ENCODE peak calls at places on chromosomes 11 and 22, in seven cellular contexts. R is fibroblast of pulmonary artery, O is fibroblast of lung, H is progenitor cell of endocrine pancreas, D is NB4, A is sigmoid colon, P is tibial artery. J is an unnamed sample.

GRCh38 chr22:38881464-38881871 is 9.5 kb upstream of the CBX6 start:
- DNase-seq in H (no peak), O (peak), P (peak), R (peak), D (no peak), A (peak), J (peak)

GRCh38 chr22:31496735-31497146 is 405 bp downstream of the SFI1 start:
- DNase-seq in H (peak), D (peak), A (peak), R (peak), P (peak), O (no peak), J (peak)

GRCh38 chr11:130785376-130786110 is 130.7 kb downstream of the SNX19 start:
- DNase-seq in O (peak), H (no peak), P (no peak), D (peak), R (peak), A (no peak), J (peak)

GRCh38 chr11:4684631-4685285 is 12.9 kb downstream of the OR51E2 start:
- DNase-seq in P (no peak), R (no peak), O (no peak), D (no peak), A (no peak), H (no peak), J (no peak)

GRCh38 chr11:17892409-17892808 is 120.4 kb downstream of the SERGEF start:
- DNase-seq in D (no peak), R (no peak), A (no peak), P (no peak), O (no peak), H (no peak), J (no peak)

GRCh38 chr22:21709688-21710087 is 25.9 kb downstream of the YPEL1 start:
- DNase-seq in D (no peak), H (no peak), R (no peak), O (no peak), A (no peak), P (no peak), J (no peak)

GRCh38 chr11:12266943-12267342 is 110.4 kb upstream of the PARVA start:
- DNase-seq in H (no peak), P (no peak), O (no peak), R (no peak), D (no peak), A (no peak), J (no peak)

GRCh38 chr22:37488337-37489135 is 2.4 kb upstream of the MFNG start:
- DNase-seq in R (no peak), D (no peak), O (no peak), P (no peak), A (no peak), H (no peak), J (no peak)

GRCh38 chr11:2987881-2988280 is 4.2 kb downstream of the NAP1L4 start:
- DNase-seq in P (no peak), O (peak), D (no peak), A (no peak), R (no peak), H (no peak), J (no peak)

GRCh38 chr11:124793466-124794278 is 6.5 kb downstream of the MSANTD2 start:
- DNase-seq in R (peak), A (no peak), D (peak), O (peak), H (no peak), P (no peak), J (peak)

GRCh38 chr22:39808087-39808486 is 85.5 kb downstream of the ENTHD1 start:
- DNase-seq in O (no peak), H (no peak), A (no peak), D (peak), R (peak), P (no peak), J (no peak)

GRCh38 chr22:45918455-45919370 is 58.2 kb downstream of the WNT7B start:
- DNase-seq in A (no peak), H (no peak), O (peak), D (peak), R (peak), P (no peak), J (peak)

GRCh38 chr11:117724621-117725020 is 72.4 kb downstream of the DSCAML1 start:
- DNase-seq in P (peak), H (no peak), R (no peak), D (no peak), O (no peak), A (no peak), J (no peak)

GRCh38 chr22:21455334-21456089 is 11.7 kb upstream of the TMEM191C start:
- DNase-seq in R (no peak), P (peak), D (no peak), A (peak), H (no peak), O (no peak), J (no peak)

GRCh38 chr11:2922635-2923034 is 6.6 kb downstream of the PHLDA2 start:
- DNase-seq in O (no peak), P (no peak), D (no peak), R (no peak), H (no peak), A (no peak), J (no peak)

GRCh38 chr22:37282385-37282677 is at the start of gene CYTH4:
- DNase-seq in P (peak), D (peak), A (peak), H (no peak), R (no peak), O (no peak), J (no peak)

GRCh38 chr11:44065851-44066731 is at the start of gene ACCS:
- DNase-seq in D (peak), O (peak), A (peak), P (peak), R (peak), H (peak), J (peak)
- TF ChIP-seq CTCF in D (peak), O (peak), A (peak), P (peak), R (peak), H (peak), J (peak)

GRCh38 chr11:68353118-68353517 is 40.7 kb downstream of the LRP5 start:
- DNase-seq in P (no peak), A (no peak), D (no peak), H (no peak), R (no peak), O (no peak), J (no peak)

GRCh38 chr11:68350759-68351449 is 38.5 kb downstream of the LRP5 start:
- DNase-seq in D (no peak), P (no peak), R (no peak), O (no peak), H (no peak), A (no peak), J (no peak)

GRCh38 chr11:68351450-68352275 is 39.3 kb downstream of the LRP5 start:
- DNase-seq in A (no peak), O (no peak), P (no peak), H (no peak), R (no peak), D (no peak), J (no peak)

GRCh38 chr11:68353669-68354068 is 41.3 kb downstream of the LRP5 start:
- DNase-seq in O (no peak), R (no peak), P (no peak), H (no peak), D (no peak), A (no peak), J (no peak)

GRCh38 chr11:68352591-68352990 is 40.2 kb downstream of the LRP5 start:
- DNase-seq in A (no peak), R (no peak), O (no peak), D (no peak), P (no peak), H (no peak), J (no peak)
- TF ChIP-seq CTCF in A (no peak), R (no peak), O (no peak), D (no peak), P (no peak), H (no peak), J (no peak)

DNA sequence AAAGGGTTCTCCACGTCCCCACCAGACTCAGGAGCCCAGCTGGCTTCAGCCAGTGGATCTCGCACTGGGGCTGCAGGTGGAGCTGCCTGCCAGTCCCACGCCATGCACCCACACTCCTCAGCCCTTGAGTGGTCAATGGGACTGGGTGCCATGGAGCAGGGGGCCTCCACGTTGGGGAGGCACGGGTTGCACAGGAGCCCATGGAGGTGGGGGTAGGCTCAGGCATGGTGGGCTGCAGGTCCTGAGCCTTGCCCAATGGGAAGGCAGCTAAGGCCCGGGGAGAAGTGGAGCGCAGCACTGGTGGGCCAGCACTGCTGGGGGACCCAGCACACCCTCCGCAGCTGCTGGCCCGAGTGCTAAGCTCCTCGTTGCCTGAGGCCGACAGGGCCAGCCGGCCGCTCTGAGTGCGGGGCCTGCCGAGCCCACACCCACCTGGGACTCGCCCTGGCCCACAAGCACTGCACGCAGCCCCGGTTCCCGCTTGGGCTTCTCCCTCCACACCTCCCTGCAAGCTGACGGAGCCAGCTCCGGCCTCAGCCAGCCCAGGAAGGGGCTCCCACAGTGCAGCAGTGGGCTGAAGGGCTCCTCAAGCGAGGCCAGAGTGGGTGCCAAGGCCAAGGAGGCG is 258.5 kb upstream of the PDGFD start:
- DNase-seq in H (no peak), R (no peak), P (no peak), A (no peak), O (no peak), D (no peak), J (no peak)
- TF ChIP-seq CTCF in H (no peak), R (no peak), P (no peak), A (no peak), O (no peak), D (no peak), J (no peak)

GRCh38 chr11:133530501-133530835 is 1.8 kb downstream of the OPCML start:
- DNase-seq in A (no peak), P (no peak), R (no peak), H (no peak), O (no peak), D (no peak), J (no peak)
- TF ChIP-seq CTCF in A (no peak), P (no peak), R (no peak), H (peak), O (no peak), D (no peak), J (no peak)

GRCh38 chr11:8059030-8059429 is 22.0 kb upstream of the TUB start:
- DNase-seq in R (no peak), H (no peak), O (no peak), A (peak), P (no peak), D (no peak), J (no peak)

GRCh38 chr11:8060146-8060719 is 20.8 kb upstream of the TUB start:
- DNase-seq in P (no peak), O (no peak), R (no peak), A (peak), H (no peak), D (no peak), J (no peak)

GRCh38 chr11:8056810-8057463 is 24.1 kb upstream of the TUB start:
- DNase-seq in A (peak), D (peak), P (peak), H (no peak), O (peak), R (peak), J (no peak)

GRCh38 chr11:8059571-8060011 is 21.4 kb upstream of the TUB start:
- DNase-seq in O (no peak), A (peak), D (no peak), R (no peak), P (no peak), H (no peak), J (no peak)

GRCh38 chr11:8058216-8058615 is 22.8 kb upstream of the TUB start:
- DNase-seq in P (no peak), O (no peak), R (no peak), A (no peak), H (no peak), D (no peak), J (no peak)
- TF ChIP-seq CTCF in P (no peak), O (no peak), R (no peak), A (no peak), H (no peak), D (no peak), J (no peak)

GRCh38 chr11:20003357-20003756 is 156.9 kb downstream of the DBX1 start:
- DNase-seq in O (no peak), R (no peak), P (no peak), D (no peak), A (no peak), H (no peak), J (no peak)

GRCh38 chr11:20004856-20005255 is 155.4 kb downstream of the DBX1 start:
- DNase-seq in O (no peak), A (no peak), H (no peak), P (no peak), R (no peak), D (no peak), J (no peak)

GRCh38 chr11:20000022-20000392 is 160.3 kb downstream of the DBX1 start:
- DNase-seq in H (no peak), O (no peak), A (no peak), R (no peak), D (no peak), P (no peak), J (no peak)

GRCh38 chr11:20000393-20001134 is 159.7 kb downstream of the DBX1 start:
- DNase-seq in D (no peak), R (no peak), A (no peak), P (no peak), O (no peak), H (no peak), J (no peak)

DNA sequence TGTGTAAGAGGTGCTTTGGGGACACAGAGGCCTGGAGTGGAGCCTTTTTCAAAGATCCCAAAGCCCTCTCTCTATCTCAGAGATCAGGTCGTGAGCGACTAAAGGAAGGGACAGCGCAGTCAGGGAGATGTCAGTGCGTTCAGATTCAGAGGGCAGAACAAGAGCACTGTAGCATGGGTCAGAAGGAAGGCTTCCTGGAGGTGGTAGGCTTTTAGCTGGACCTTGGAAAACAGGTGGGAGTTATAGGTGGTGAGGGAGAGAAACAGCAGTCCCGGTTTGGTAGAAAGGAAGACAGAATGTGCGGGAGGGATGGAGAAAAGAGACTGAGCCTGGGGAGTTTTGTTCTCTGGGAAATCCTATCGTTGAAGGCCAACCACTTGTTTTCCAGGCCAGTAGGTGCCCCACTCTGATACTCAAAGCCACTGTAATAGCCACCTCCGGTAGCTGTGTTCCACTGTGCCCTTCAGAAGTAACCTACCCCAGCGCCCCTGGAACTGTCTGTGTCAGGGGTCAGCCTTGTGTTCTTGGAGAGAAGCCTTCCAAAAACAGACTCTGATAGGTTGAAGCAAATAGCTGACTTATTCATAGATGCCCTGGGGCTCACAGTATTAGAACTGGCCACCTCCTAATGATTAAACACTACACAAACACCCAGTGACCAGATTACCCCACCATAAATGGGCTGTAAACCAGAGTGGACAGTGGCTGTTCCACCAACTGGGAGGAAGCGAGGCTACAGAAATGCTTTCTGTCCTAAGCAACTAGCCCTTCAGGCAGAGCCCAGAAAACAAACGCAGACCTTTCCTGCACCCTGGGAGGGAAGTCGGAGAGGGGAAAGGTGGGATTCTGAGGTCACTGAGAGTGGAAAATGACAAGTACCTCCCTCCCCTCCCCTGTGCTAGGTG is 157.7 kb downstream of the DBX1 start:
- DNase-seq in A (no peak), H (peak), O (no peak), P (no peak), D (no peak), R (no peak), J (no peak)
- TF ChIP-seq CTCF in A (no peak), H (no peak), O (no peak), P (no peak), D (no peak), R (no peak), J (no peak)

DNA sequence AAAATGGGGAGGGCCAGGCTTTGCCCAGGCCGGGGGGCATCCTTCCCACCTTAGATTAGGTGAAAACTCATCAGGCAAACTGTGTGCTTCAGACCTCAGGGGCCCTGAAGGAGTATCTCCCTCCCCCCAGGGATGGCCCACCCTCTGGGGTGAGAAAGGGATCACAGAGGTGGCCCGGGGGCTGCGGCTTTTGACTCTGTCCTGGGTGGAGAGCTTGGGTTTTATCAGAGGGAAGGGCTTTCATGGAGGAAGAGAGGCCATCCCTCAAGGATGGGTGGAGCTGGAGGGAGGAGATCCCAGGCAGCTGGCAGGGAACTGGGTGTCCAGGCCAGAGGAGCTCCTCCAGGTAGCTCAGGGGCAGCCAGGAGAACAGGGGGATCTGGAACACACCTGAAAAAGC is 3.1 kb upstream of the PPP2R5B start:
- DNase-seq in H (no peak), R (no peak), A (peak), O (no peak), D (no peak), P (no peak), J (no peak)
- TF ChIP-seq CTCF in H (no peak), R (no peak), A (no peak), O (no peak), D (no peak), P (no peak), J (no peak)

GRCh38 chr22:42977574-42977973 is 37.4 kb downstream of the PACSIN2 start:
- DNase-seq in P (peak), D (no peak), A (no peak), H (no peak), R (no peak), O (no peak), J (no peak)
- TF ChIP-seq CTCF in P (no peak), D (no peak), A (no peak), H (no peak), R (no peak), O (no peak), J (no peak)